ENCODE peak calls at places on chromosomes 2 and 18, in four cellular contexts. T is GM23248, Q is HCT116, A is PC-9. W is an unnamed sample.

GRCh38 chr2:108906403-108907077 is 82.5 kb downstream of the EDAR start:
- DNase-seq in T (no peak), Q (no peak), A (no peak), W (no peak)

GRCh38 chr2:222239091-222239490 is 59.7 kb downstream of the PAX3 start:
- DNase-seq in T (no peak), Q (no peak), A (no peak), W (no peak)

GRCh38 chr2:165697727-165698620 is 96.1 kb downstream of the GALNT3 start:
- DNase-seq in T (no peak), Q (no peak), A (no peak), W (no peak)

GRCh38 chr2:108278631-108279030 is 10.1 kb upstream of the SULT1C2 start:
- DNase-seq in T (no peak), Q (no peak), A (no peak), W (no peak)

GRCh38 chr2:169828141-169828811 is 1.0 kb downstream of the UBR3 start:
- DNase-seq in T (peak), Q (no peak), A (peak), W (peak)

GRCh38 chr18:57910817-57911216 is 107.7 kb upstream of the ATP8B1 start:
- DNase-seq in T (no peak), Q (no peak), A (no peak), W (no peak)

GRCh38 chr2:1503471-1504310 is 90.4 kb downstream of the TPO start:
- DNase-seq in T (no peak), Q (no peak), A (no peak), W (no peak)

GRCh38 chr2:95034221-95034620 is 8.7 kb downstream of the MAL start:
- DNase-seq in T (peak), Q (no peak), A (peak), W (no peak)

GRCh38 chr2:136423516-136423996 is 305.6 kb upstream of the CXCR4 start:
- DNase-seq in T (peak), Q (peak), A (peak), W (peak)

GRCh38 chr2:56448403-56448998 is 264.7 kb downstream of the CCDC85A start:
- DNase-seq in T (peak), Q (no peak), A (no peak), W (no peak)

GRCh38 chr2:43225093-43225787 is 1.2 kb downstream of the ZFP36L2 start:
- DNase-seq in T (peak), Q (no peak), A (peak), W (peak)

GRCh38 chr2:43226558-43226954 is at the start of gene ZFP36L2:
- DNase-seq in T (peak), Q (peak), A (peak), W (peak)

GRCh38 chr2:43226955-43227829 is 786 bp upstream of the ZFP36L2 start:
- DNase-seq in T (peak), Q (peak), A (peak), W (peak)

GRCh38 chr2:43224571-43225092 is 1.8 kb downstream of the ZFP36L2 start:
- DNase-seq in T (peak), Q (no peak), A (peak), W (no peak)

DNA sequence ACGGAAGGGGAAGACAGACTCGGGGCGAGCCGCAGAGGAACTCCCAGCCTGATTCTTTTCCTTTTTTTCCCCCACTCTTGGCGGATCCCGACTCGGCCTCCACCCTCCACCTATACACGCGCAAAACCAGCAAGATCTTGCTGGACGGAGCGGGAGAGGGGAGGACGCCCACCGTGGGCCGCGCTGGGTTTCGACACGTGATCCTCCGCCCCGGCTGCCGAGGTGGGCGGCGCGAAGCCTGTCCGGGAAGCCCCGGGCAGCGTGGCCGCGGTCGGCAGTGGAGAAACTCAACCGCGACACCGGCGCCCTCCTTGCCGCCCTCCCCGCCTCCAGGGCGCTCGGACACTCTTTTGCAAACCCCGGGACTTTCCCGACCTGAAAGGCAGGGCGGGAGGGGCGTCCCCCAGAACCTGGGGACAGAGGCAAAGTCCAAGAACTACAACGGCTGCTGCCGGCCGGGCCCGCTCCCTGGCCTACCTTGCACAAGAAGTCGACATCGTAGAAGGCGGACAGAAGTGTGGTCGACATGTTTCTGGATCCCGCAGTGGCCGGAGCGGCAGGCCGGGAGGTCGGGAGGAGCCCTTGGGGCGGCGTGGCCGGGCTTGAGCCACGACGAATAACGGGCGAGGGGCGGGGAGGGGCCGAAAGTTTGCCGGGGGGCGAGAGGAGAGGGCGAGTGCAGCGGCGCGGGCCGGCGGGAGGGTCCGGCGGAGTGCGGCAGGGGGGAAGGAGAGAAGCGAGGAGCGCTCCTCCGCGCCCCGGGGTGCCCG is 433 bp downstream of the ZFP36L2 start:
- DNase-seq in T (peak), Q (no peak), A (no peak), W (peak)
- TF ChIP-seq EZH2 in T (no peak), Q (no peak), A (no peak), W (no peak)

DNA sequence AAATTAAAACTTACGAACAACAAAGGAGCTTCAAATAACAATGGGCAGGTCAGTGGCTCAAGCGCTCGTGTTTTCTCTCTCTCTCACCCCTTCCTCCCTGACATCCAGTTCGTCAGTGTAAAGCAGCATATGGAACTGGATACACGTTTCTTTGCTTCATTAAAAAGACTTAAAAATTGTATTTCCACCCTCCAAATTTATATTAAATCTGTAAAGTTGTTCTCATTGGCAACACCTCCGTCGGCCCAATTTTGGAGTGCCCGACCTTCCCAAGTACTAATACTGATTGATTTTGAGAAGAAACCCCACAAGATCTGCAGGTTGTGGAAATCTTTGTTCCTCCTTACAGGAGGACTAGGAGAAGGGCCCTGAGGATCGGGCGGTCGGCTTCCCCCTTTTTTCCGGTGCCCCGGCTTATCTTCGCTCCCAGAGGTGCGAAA is 2.2 kb downstream of the TBR1 start:
- DNase-seq in T (no peak), Q (no peak), A (no peak), W (no peak)
- TF ChIP-seq EZH2 in T (peak), Q (no peak), A (no peak), W (no peak)

GRCh38 chr2:168814046-168814445 is 11.6 kb downstream of the NOSTRIN start:
- DNase-seq in T (peak), Q (no peak), A (no peak), W (no peak)

GRCh38 chr2:168814939-168815907 is 12.8 kb downstream of the NOSTRIN start:
- DNase-seq in T (no peak), Q (no peak), A (no peak), W (no peak)

GRCh38 chr2:168819829-168820489 is 17.5 kb downstream of the NOSTRIN start:
- DNase-seq in T (no peak), Q (no peak), A (no peak), W (no peak)

GRCh38 chr2:168811670-168812069 is 9.2 kb downstream of the NOSTRIN start:
- DNase-seq in T (no peak), Q (no peak), A (no peak), W (peak)

DNA sequence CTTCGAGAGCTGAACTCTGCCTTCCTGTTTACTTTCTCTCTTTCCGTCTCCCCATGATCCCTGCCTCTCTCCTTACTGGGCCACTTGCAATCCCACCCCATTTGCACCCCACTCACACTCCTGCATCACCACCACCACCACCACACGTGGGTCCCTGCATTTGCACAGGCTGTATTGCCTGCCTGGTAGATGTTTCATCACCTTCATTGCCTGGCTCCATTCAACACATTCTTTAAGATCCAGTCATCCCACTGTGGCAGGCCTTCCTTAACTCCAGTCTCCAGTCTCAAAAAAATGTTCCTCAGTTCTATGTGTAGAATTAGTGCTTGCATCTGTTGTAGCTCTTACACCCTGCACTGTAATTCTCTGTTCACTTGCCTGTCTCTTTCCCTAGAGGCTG is 13.9 kb downstream of the NOSTRIN start:
- DNase-seq in T (peak), Q (no peak), A (peak), W (no peak)
- TF ChIP-seq EZH2 in T (no peak), Q (no peak), A (no peak), W (no peak)

DNA sequence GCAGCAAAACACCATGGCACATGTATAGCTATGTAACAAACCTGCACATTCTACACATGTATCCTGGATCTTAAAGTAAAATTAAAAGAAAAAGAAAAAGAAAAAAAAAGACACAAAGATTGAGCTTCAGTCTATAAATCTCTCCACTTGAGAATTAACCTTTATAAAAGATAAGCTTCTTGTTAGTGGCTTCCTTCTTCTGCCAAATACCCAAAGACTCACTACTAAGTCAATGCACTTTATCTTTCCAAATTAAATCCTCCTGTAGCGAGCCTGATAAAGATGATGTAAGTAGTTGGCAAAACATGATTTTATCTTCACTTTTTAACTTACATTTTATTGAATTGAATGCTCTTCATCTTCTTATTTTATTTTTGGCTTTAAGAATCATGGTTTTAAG is 349.9 kb downstream of the TRIB2 start:
- DNase-seq in T (no peak), Q (no peak), A (no peak), W (no peak)
- TF ChIP-seq EZH2 in T (no peak), Q (no peak), A (no peak), W (no peak)

W was measured in A673.